ENCODE peak calls at places on chromosome 4, in nine cellular contexts. X is right cardiac atrium; A is A549; N is upper lobe of left lung; C is mucosa of descending colon; U is naive thymus-derived CD4-positive, alpha-beta T cell; B is lower lobe of right lung; E is RWPE2; L is HCT116. R is an unnamed sample. For H3K4me1, the result is how much of the 10 kb centered on the place peaks cover.

GRCh38 chr4:24328711-24329110 is 255.6 kb downstream of the DHX15 start:
- ATAC-seq in X (no peak), A (no peak), N (no peak), C (no peak), U (no peak), B (no peak), E (no peak), L (no peak), R (no peak)

GRCh38 chr4:183326853-183327252 is 4.6 kb upstream of the CLDN24 start:
- ATAC-seq in X (no peak), A (peak), N (no peak), C (no peak), U (no peak), B (no peak), E (no peak), L (peak), R (no peak)

GRCh38 chr4:180664766-180665368 is 1578.3 kb upstream of the TENM3 start:
- ATAC-seq in X (peak), A (peak), N (peak), C (peak), U (peak), B (peak), E (peak), L (peak), R (peak)

GRCh38 chr4:36183232-36183631 is 61.1 kb downstream of the ARAP2 start:
- ATAC-seq in X (no peak), A (no peak), N (no peak), C (no peak), U (no peak), B (peak), E (no peak), L (no peak), R (no peak)

GRCh38 chr4:11566440-11567022 is 137.8 kb upstream of the HS3ST1 start:
- ATAC-seq in X (no peak), A (no peak), N (no peak), C (peak), U (no peak), B (no peak), E (no peak), L (no peak), R (no peak)

GRCh38 chr4:98958065-98958464 is 29.1 kb upstream of the EIF4E start:
- ATAC-seq in X (no peak), A (no peak), N (no peak), C (no peak), U (no peak), B (no peak), E (no peak), L (no peak), R (no peak)

GRCh38 chr4:64756016-64756415 is 346.8 kb upstream of the TECRL start:
- ATAC-seq in X (no peak), A (no peak), N (no peak), C (no peak), U (no peak), B (no peak), E (peak), L (no peak), R (no peak)

GRCh38 chr4:56181140-56181950 is 205.9 kb downstream of the AASDH start:
- ATAC-seq in X (no peak), A (no peak), N (no peak), C (no peak), U (peak), B (peak), E (peak), L (no peak), R (no peak)

GRCh38 chr4:87166296-87166854 is 54.0 kb downstream of the KLHL8 start:
- ATAC-seq in X (no peak), A (no peak), N (no peak), C (no peak), U (no peak), B (no peak), E (no peak), L (no peak), R (no peak)

GRCh38 chr4:118797558-118798142 is 38.3 kb downstream of the SEC24D start:
- ATAC-seq in X (no peak), A (no peak), N (no peak), C (no peak), U (no peak), B (no peak), E (no peak), L (no peak), R (no peak)

GRCh38 chr4:37388672-37389368 is 144.3 kb downstream of the NWD2 start:
- ATAC-seq in X (no peak), A (no peak), N (peak), C (no peak), U (no peak), B (peak), E (no peak), L (no peak), R (no peak)

GRCh38 chr4:10260777-10261176 is 144.2 kb upstream of the WDR1 start:
- ATAC-seq in X (no peak), A (no peak), N (no peak), C (no peak), U (no peak), B (no peak), E (no peak), L (no peak), R (no peak)

GRCh38 chr4:76235915-76236314 is 15.6 kb upstream of the FAM47E start:
- ATAC-seq in X (no peak), A (no peak), N (peak), C (peak), U (no peak), B (peak), E (peak), L (no peak), R (no peak)

GRCh38 chr4:48949518-48950207 is 36.4 kb upstream of the CWH43 start:
- ATAC-seq in X (no peak), A (no peak), N (no peak), C (peak), U (no peak), B (no peak), E (peak), L (no peak), R (no peak)

GRCh38 chr4:14178421-14178820 is 550.9 kb upstream of the BOD1L1 start:
- ATAC-seq in X (no peak), A (no peak), N (no peak), C (peak), U (peak), B (no peak), E (peak), L (no peak), R (no peak)

GRCh38 chr4:153534792-153535629 is 68.9 kb downstream of the TMEM131L start:
- ATAC-seq in X (no peak), A (no peak), N (no peak), C (no peak), U (no peak), B (no peak), E (no peak), L (no peak), R (no peak)

GRCh38 chr4:101205878-101206277 is 141.4 kb downstream of the PPP3CA start:
- ATAC-seq in X (no peak), A (no peak), N (peak), C (peak), U (peak), B (peak), E (peak), L (no peak), R (no peak)

GRCh38 chr4:38326499-38326898 is 337.5 kb upstream of the KLF3 start:
- ATAC-seq in X (no peak), A (no peak), N (no peak), C (no peak), U (no peak), B (no peak), E (no peak), L (no peak), R (no peak)

GRCh38 chr4:40887690-40888089 is 137.9 kb downstream of the NSUN7 start:
- ATAC-seq in X (no peak), A (no peak), N (peak), C (no peak), U (peak), B (peak), E (no peak), L (no peak), R (peak)

GRCh38 chr4:48836658-48837057 is 5.8 kb downstream of the OCIAD1 start:
- ATAC-seq in X (no peak), A (no peak), N (no peak), C (no peak), U (no peak), B (no peak), E (no peak), L (no peak), R (no peak)

GRCh38 chr4:165788686-165789463 is 84.2 kb upstream of the TLL1 start:
- ATAC-seq in X (peak), A (no peak), N (no peak), C (no peak), U (no peak), B (no peak), E (no peak), L (no peak), R (no peak)

GRCh38 chr4:153488719-153489384 is 22.7 kb downstream of the TMEM131L start:
- ATAC-seq in X (peak), A (no peak), N (peak), C (peak), U (peak), B (peak), E (no peak), L (no peak), R (no peak)

GRCh38 chr4:140018931-140019618 is 134.9 kb downstream of the MAML3 start:
- ATAC-seq in X (no peak), A (peak), N (no peak), C (peak), U (no peak), B (peak), E (no peak), L (peak), R (no peak)

GRCh38 chr4:137025484-137026059 is 506.7 kb downstream of the PCDH18 start:
- ATAC-seq in X (no peak), A (no peak), N (no peak), C (no peak), U (no peak), B (no peak), E (no peak), L (no peak), R (no peak)

GRCh38 chr4:126071346-126072333 is 756.9 kb downstream of the FAT4 start:
- ATAC-seq in X (peak), A (no peak), N (peak), C (no peak), U (no peak), B (peak), E (peak), L (no peak), R (no peak)

GRCh38 chr4:22238742-22239141 is 277.1 kb downstream of the ADGRA3 start:
- ATAC-seq in X (no peak), A (no peak), N (no peak), C (peak), U (no peak), B (no peak), E (no peak), L (peak), R (no peak)

GRCh38 chr4:168587326-168588125 is 90.7 kb downstream of the PALLD start:
- ATAC-seq in X (peak), A (peak), N (peak), C (peak), U (no peak), B (peak), E (peak), L (peak), R (peak)

GRCh38 chr4:76984788-76985211 is 35.2 kb downstream of the SEPTIN11 start:
- ATAC-seq in X (peak), A (no peak), N (peak), C (peak), U (no peak), B (peak), E (peak), L (no peak), R (peak)

GRCh38 chr4:168853770-168854169 is 156.3 kb downstream of the CBR4 start:
- ATAC-seq in X (no peak), A (no peak), N (peak), C (no peak), U (peak), B (peak), E (no peak), L (no peak), R (no peak)

GRCh38 chr4:187209921-187210613 is 486.4 kb upstream of the FAT1 start:
- ATAC-seq in X (no peak), A (no peak), N (no peak), C (peak), U (no peak), B (no peak), E (no peak), L (no peak), R (no peak)

GRCh38 chr4:85779165-85779564 is 304.2 kb downstream of the ARHGAP24 start:
- ATAC-seq in X (no peak), A (no peak), N (peak), C (no peak), U (no peak), B (peak), E (no peak), L (no peak), R (no peak)

GRCh38 chr4:85777908-85778808 is 303.2 kb downstream of the ARHGAP24 start:
- ATAC-seq in X (no peak), A (no peak), N (peak), C (peak), U (peak), B (peak), E (no peak), L (no peak), R (peak)

GRCh38 chr4:85783483-85783882 is 308.5 kb downstream of the ARHGAP24 start:
- ATAC-seq in X (no peak), A (no peak), N (no peak), C (no peak), U (no peak), B (no peak), E (peak), L (no peak), R (no peak)

GRCh38 chr4:85778809-85779124 is 303.8 kb downstream of the ARHGAP24 start:
- ATAC-seq in X (peak), A (no peak), N (peak), C (no peak), U (no peak), B (peak), E (peak), L (no peak), R (peak)

GRCh38 chr4:85780664-85781063 is 305.7 kb downstream of the ARHGAP24 start:
- ATAC-seq in X (peak), A (no peak), N (peak), C (no peak), U (no peak), B (peak), E (no peak), L (no peak), R (peak)
- H3K4me1 ChIP-seq in X (under half), A (under half), N (under half), C (under half), U (under half), B (under half), E (under half), L (under half), R (half or more)

GRCh38 chr4:145885666-145886065 is 53.0 kb downstream of the ZNF827 start:
- ATAC-seq in X (no peak), A (no peak), N (no peak), C (no peak), U (no peak), B (no peak), E (no peak), L (no peak), R (no peak)
- H3K4me1 ChIP-seq in X (under half), A (under half), N (under half), C (under half), U (under half), B (under half), E (under half), L (under half), R (under half)

GRCh38 chr4:184824081-184824775 is 1.5 kb downstream of the ACSL1 start:
- ATAC-seq in X (no peak), A (no peak), N (no peak), C (no peak), U (no peak), B (no peak), E (no peak), L (no peak), R (no peak)
- H3K4me1 ChIP-seq in X (under half), A (under half), N (under half), C (under half), U (under half), B (under half), E (under half), L (under half), R (under half)

DNA sequence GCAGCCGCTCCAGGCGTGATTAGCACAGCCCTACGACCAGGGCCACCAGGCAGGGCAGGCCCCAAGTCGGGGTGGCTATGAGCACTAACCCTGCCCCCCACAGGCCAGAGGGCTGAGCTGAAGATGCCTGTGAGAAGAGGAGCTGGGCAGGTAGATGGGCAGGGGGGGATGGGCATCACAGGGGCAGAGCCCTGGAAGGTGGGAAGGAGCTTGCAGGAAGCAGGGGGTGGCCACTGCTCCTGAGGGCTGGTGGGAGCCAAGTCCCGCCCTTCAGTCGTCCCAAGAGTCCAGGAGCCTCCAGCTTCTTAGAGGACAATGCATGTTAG is 7.3 kb upstream of the MXD4 start:
- ATAC-seq in X (no peak), A (no peak), N (no peak), C (no peak), U (no peak), B (no peak), E (peak), L (no peak), R (no peak)
- H3K4me1 ChIP-seq in X (under half), A (under half), N (under half), C (under half), U (under half), B (under half), E (under half), L (under half), R (under half)

GRCh38 chr4:27574743-27575142 is 714.1 kb downstream of the STIM2 start:
- ATAC-seq in X (no peak), A (no peak), N (no peak), C (no peak), U (no peak), B (no peak), E (no peak), L (no peak), R (no peak)
- H3K4me1 ChIP-seq in X (under half), A (under half), N (under half), C (under half), U (under half), B (under half), E (under half), L (under half), R (under half)

GRCh38 chr4:7899184-7899583 is 40.5 kb downstream of the AFAP1 start:
- ATAC-seq in X (no peak), A (no peak), N (no peak), C (no peak), U (no peak), B (no peak), E (no peak), L (no peak), R (no peak)
- H3K4me1 ChIP-seq in X (under half), A (under half), N (under half), C (under half), U (under half), B (under half), E (under half), L (under half), R (under half)

DNA sequence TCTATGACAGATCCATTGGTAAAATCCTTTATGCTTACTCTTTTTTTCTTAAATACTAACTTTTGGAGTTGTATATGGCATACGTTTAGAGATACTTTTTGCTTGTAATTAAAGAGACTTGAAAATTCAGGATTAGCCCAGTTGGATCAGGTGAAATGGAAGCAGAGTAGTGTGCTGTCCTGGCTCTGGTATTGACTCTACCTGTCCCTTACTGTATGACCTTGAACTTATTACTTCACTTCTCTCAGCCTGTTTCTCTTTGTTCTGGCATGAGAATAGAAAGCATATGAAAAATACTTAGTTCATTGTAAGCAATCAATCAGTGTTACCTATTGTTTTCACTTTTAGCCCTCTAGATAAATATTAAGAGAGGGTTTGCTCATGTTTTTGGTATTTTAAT is 35.8 kb downstream of the GUCY1B1 start:
- ATAC-seq in X (no peak), A (no peak), N (no peak), C (no peak), U (no peak), B (no peak), E (no peak), L (no peak), R (no peak)
- H3K4me1 ChIP-seq in X (under half), A (under half), N (under half), C (under half), U (under half), B (under half), E (under half), L (under half), R (under half)

DNA sequence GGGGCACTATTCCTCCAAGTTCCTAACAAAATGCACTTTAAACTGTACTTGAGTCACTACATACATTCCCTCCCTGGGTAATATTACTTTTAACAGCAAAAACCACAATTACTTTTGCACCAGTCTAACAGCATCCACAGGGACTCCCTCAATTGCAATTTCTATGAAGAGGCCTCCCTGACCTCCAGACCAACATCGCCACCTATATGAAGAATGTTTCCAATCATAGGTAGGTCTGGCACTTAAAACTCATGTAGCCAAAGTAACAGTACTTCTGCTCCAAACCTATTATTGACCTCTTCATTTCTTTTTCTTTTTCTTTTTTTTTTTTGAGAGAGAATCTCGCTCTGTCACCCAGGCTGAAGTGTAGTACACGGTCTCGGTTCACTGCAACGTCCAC is 15.6 kb downstream of the NR3C2 start:
- ATAC-seq in X (no peak), A (no peak), N (no peak), C (no peak), U (no peak), B (no peak), E (no peak), L (no peak), R (no peak)
- H3K4me1 ChIP-seq in X (under half), A (under half), N (under half), C (under half), U (under half), B (under half), E (under half), L (under half), R (under half)

DNA sequence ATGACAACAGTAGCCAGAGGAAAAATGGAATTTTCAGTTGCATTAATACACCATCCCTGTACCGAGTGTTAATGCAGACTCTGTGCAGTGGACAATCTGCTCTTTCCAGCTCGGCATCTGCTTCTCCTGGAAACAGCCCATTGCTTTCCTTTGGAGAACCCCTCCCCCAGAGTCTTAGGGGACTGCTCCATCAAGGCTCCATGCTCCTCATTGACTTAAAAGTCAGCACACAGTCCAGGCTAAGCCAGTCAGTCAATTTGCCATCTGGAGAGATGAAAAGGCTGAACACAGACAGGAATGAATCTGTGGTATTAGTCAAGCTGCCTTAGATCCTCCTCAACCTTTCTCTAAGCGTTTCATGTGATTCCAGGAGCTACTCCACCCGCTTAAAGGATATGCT is 20.3 kb downstream of the ATP8A1 start:
- ATAC-seq in X (peak), A (no peak), N (no peak), C (no peak), U (no peak), B (no peak), E (no peak), L (no peak), R (no peak)
- H3K4me1 ChIP-seq in X (under half), A (under half), N (under half), C (under half), U (under half), B (under half), E (under half), L (under half), R (under half)

R was measured in gastroesophageal sphincter.